ENCODE peak calls at places on chromosomes 4 and X, in seven cellular contexts. P is BE2C; B is ovary; O is HFFc6; H is CD8-positive, alpha-beta T cell; N is stomach; S is GM13977. J is an unnamed sample.

GRCh38 chr4:84606645-84607044 is 23.7 kb downstream of the CDS1 start:
- DNase-seq in P (no peak), B (no peak), O (no peak), H (no peak), N (no peak), S (no peak), J (peak; percentile 37)

GRCh38 chrX:13167444-13168207 is 123.2 kb upstream of the FAM9C start:
- DNase-seq in P (peak; percentile 23), B (no peak), O (no peak), H (no peak), N (no peak), S (no peak), J (peak; percentile 11)

GRCh38 chrX:152821145-152821765 is 9.3 kb downstream of the CETN2 start:
- DNase-seq in P (peak; percentile 66), B (no peak), O (peak; percentile 27), H (no peak), N (peak; percentile 52), S (no peak), J (peak; percentile 54)

GRCh38 chr4:119080721-119081541 is 54.7 kb upstream of the MYOZ2 start:
- DNase-seq in P (no peak), B (no peak), O (peak; percentile 31), H (no peak), N (no peak), S (no peak), J (no peak)

GRCh38 chrX:108735680-108736508 is 469 bp downstream of the IRS4 start:
- DNase-seq in P (no peak), B (peak; percentile 36), O (no peak), H (no peak), N (no peak), S (peak; percentile 21), J (no peak)

GRCh38 chrX:129781134-129782014 is 1.6 kb downstream of the SASH3 start:
- DNase-seq in P (no peak), B (no peak), O (no peak), H (peak; percentile 69), N (peak; percentile 50), S (peak; percentile 76), J (no peak)

GRCh38 chrX:104284407-104285000 is 29.8 kb upstream of the ESX1 start:
- DNase-seq in P (no peak), B (no peak), O (peak; percentile 13), H (no peak), N (no peak), S (no peak), J (peak; percentile 38)

GRCh38 chr4:20944451-20944850 is 244.2 kb downstream of the PACRGL start:
- DNase-seq in P (peak; percentile 46), B (no peak), O (no peak), H (no peak), N (no peak), S (no peak), J (no peak)

GRCh38 chrX:69314436-69315348 is 149.4 kb upstream of the PJA1 start:
- DNase-seq in P (no peak), B (no peak), O (no peak), H (no peak), N (peak; percentile 21), S (no peak), J (no peak)

GRCh38 chr4:36198068-36198808 is 46.1 kb downstream of the ARAP2 start:
- DNase-seq in P (no peak), B (no peak), O (no peak), H (no peak), N (no peak), S (no peak), J (no peak)

GRCh38 chr4:36192922-36193321 is 51.4 kb downstream of the ARAP2 start:
- DNase-seq in P (no peak), B (no peak), O (no peak), H (no peak), N (no peak), S (no peak), J (no peak)

GRCh38 chr4:36198861-36199260 is 45.5 kb downstream of the ARAP2 start:
- DNase-seq in P (no peak), B (no peak), O (no peak), H (no peak), N (no peak), S (no peak), J (no peak)

GRCh38 chr4:36197501-36197900 is 46.8 kb downstream of the ARAP2 start:
- DNase-seq in P (no peak), B (no peak), O (no peak), H (no peak), N (no peak), S (no peak), J (no peak)

DNA sequence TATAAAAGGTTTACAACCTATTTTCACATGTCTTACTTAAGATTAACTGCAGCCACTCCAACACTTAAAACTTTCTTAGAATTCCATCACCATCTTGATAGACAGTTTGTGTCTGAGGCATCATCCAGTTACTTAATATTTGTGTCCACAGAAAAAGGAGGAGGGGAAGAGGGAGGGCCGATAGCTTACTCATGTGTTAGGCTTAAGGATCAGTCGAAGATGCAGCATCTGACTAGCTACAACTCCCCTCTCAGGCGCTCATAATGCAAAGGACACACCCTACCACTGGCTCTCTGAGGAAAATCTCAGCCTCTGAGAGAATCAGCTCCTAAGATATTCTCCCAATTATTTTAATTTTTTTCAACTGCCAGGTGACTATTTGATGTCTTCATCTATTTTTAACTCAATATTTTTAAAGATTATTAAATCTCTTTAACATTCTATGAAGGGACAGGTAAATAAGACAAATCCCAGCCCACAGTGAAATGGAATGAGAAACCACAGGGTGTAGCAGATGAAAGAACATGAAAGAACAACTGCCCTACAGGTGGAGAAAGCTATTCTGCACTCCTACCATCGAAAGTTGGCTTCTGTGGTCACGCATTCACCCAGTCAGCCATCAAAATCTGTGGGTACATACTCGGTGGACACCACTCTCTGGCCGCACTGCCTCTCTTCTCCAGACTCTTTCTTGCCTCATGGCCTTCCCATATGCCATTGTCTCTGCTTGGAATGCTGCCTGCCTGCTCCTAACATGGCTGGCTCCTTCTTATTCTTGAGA is 48.0 kb downstream of the ARAP2 start:
- DNase-seq in P (no peak), B (no peak), O (no peak), H (no peak), N (no peak), S (no peak), J (peak; percentile 14)
- TF ChIP-seq CTCF in P (no peak), B (no peak), O (no peak), H (no peak), N (no peak), S (no peak), J (no peak)

DNA sequence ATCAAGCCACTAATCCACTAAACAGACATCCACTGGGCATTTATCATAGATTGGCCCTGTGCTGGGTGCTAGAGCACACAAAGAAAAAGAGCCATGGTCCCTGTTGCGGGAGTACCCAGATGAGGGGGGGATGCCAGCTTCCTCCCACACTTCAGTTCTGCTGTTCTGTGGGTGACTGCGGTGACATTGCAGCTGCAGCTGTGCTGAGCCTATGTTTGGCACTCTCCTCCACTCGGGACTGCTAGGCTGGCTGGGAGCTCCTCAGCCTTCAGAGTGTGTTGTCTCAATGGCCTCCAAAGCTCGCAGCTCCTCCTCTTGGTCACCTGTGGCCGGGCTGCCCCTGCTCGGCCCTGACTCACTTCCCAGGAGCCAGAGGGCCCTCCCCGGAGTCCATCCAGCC is 173.2 kb downstream of the CLCN4 start:
- DNase-seq in P (no peak), B (no peak), O (no peak), H (no peak), N (no peak), S (no peak), J (no peak)
- TF ChIP-seq CTCF in P (no peak), B (no peak), O (no peak), H (no peak), N (no peak), S (no peak), J (no peak)

GRCh38 chrX:20063716-20064351 is 52.9 kb downstream of the MAP7D2 start:
- DNase-seq in P (no peak), B (no peak), O (no peak), H (no peak), N (no peak), S (no peak), J (peak; percentile 14)
- TF ChIP-seq CTCF in P (peak; percentile 31), B (no peak), O (peak; percentile 52), H (no peak), N (no peak), S (peak; percentile 27), J (no peak)

DNA sequence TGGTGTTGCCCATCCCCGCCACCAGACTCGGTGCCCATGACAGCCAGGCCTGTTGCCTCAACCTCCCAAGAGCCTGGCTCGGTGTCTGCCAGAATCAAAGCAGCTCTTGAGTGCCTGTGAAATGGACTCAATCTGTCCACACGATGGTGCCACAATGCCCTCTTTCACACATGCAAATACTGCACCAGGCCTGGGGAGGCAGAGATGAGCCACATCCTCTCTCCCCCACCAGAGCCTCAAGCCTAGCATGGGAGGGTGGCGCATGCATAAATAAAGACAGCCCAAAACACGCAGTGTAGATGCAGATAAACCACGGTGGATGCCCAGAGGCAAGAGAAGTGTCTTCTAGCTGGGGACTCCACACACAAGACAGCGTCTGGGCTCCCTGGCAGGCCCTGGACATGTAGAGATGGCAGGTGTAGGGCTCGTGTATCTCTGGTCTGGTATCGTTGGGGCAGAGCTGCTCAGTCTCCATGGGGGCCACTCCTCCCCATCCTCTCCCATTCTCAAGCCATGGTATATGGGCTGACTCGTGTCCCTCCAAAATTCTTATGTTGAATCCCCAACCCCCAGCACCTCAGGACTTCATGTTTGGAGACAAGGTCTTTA is 65.6 kb downstream of the JAKMIP1 start:
- DNase-seq in P (peak; percentile 26), B (no peak), O (no peak), H (peak; percentile 7), N (no peak), S (peak; percentile 71), J (peak; percentile 28)
- TF ChIP-seq CTCF in P (peak; percentile 57), B (no peak), O (no peak), H (peak; percentile 38), N (no peak), S (peak; percentile 56), J (no peak)

GRCh38 chrX:47643926-47644325 is 6.4 kb downstream of the ELK1 start:
- DNase-seq in P (no peak), B (no peak), O (no peak), H (no peak), N (no peak), S (no peak), J (peak; percentile 20)

GRCh38 chrX:47649302-47649701 is 1.1 kb downstream of the ELK1 start:
- DNase-seq in P (no peak), B (no peak), O (no peak), H (no peak), N (no peak), S (no peak), J (no peak)

GRCh38 chrX:47648376-47648775 is 2.0 kb downstream of the ELK1 start:
- DNase-seq in P (no peak), B (no peak), O (no peak), H (no peak), N (no peak), S (no peak), J (no peak)

GRCh38 chrX:47646636-47647035 is 3.7 kb downstream of the ELK1 start:
- DNase-seq in P (no peak), B (no peak), O (no peak), H (no peak), N (no peak), S (no peak), J (no peak)

DNA sequence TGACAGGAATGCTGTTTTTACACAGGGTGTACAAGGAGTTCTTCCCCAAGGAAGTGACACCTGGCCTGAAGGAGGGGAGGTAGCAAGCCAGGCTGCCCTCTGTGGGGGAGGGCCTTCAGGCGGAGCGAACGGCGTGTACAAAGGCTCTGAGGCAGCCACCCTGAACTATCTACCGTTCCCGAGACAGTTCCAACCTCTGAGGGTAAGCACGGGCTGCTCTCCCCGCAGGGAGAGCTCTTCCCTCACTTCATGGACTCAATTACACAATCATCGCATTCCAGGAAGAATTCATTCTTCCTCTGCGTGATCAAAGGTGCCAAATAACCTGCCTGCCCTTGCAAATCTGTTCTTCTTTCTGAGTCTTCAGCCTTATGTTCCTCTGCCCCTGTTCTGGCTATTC is 4.8 kb downstream of the ELK1 start:
- DNase-seq in P (no peak), B (no peak), O (no peak), H (no peak), N (no peak), S (no peak), J (peak; percentile 52)
- TF ChIP-seq CTCF in P (no peak), B (no peak), O (no peak), H (no peak), N (no peak), S (no peak), J (no peak)